ENCODE peak calls at places on chromosomes 6 and 20, in six cellular contexts. One of them, this sample, is unnamed.

GRCh38 chr6:56713285-56713684 is 70.6 kb upstream of the DST start:
- DNase-seq in pancreas: no peak
- DNase-seq in IMR-90: peak
- DNase-seq in fibroblast of pulmonary artery: peak
- DNase-seq in GM12865: peak
- DNase-seq in A549: no peak
- DNase-seq in this sample: no peak

GRCh38 chr6:30735668-30736314 is 6.7 kb downstream of the FLOT1 start:
- DNase-seq in pancreas: no peak
- DNase-seq in IMR-90: no peak
- DNase-seq in fibroblast of pulmonary artery: no peak
- DNase-seq in GM12865: peak
- DNase-seq in A549: no peak
- DNase-seq in this sample: peak

GRCh38 chr6:133242761-133243590 is 1.8 kb downstream of the EYA4 start:
- DNase-seq in pancreas: no peak
- DNase-seq in IMR-90: peak
- DNase-seq in fibroblast of pulmonary artery: no peak
- DNase-seq in GM12865: no peak
- DNase-seq in A549: no peak
- DNase-seq in this sample: peak

GRCh38 chr6:159693894-159694545 is 979 bp upstream of the SOD2 start:
- DNase-seq in pancreas: peak
- DNase-seq in IMR-90: peak
- DNase-seq in fibroblast of pulmonary artery: peak
- DNase-seq in GM12865: peak
- DNase-seq in A549: no peak
- DNase-seq in this sample: peak

GRCh38 chr6:142804490-142804889 is 140.5 kb downstream of the HIVEP2 start:
- DNase-seq in pancreas: no peak
- DNase-seq in IMR-90: no peak
- DNase-seq in fibroblast of pulmonary artery: no peak
- DNase-seq in GM12865: no peak
- DNase-seq in A549: no peak
- DNase-seq in this sample: no peak

GRCh38 chr20:1297486-1297885 is 31.4 kb downstream of the SNPH start:
- DNase-seq in pancreas: no peak
- DNase-seq in IMR-90: no peak
- DNase-seq in fibroblast of pulmonary artery: no peak
- DNase-seq in GM12865: no peak
- DNase-seq in A549: no peak
- DNase-seq in this sample: no peak

GRCh38 chr6:155121699-155122098 is 126.6 kb downstream of the TIAM2 start:
- DNase-seq in pancreas: no peak
- DNase-seq in IMR-90: no peak
- DNase-seq in fibroblast of pulmonary artery: no peak
- DNase-seq in GM12865: no peak
- DNase-seq in A549: no peak
- DNase-seq in this sample: no peak

GRCh38 chr20:59938696-59939051 is 1.4 kb downstream of the PPP1R3D start:
- DNase-seq in pancreas: peak
- DNase-seq in IMR-90: peak
- DNase-seq in fibroblast of pulmonary artery: no peak
- DNase-seq in GM12865: peak
- DNase-seq in A549: no peak
- DNase-seq in this sample: no peak

GRCh38 chr6:32152414-32153251 is 894 bp upstream of the PRRT1 start:
- DNase-seq in pancreas: no peak
- DNase-seq in IMR-90: peak
- DNase-seq in fibroblast of pulmonary artery: peak
- DNase-seq in GM12865: no peak
- DNase-seq in A549: no peak
- DNase-seq in this sample: no peak

GRCh38 chr20:7650481-7650880 is 289.8 kb downstream of the HAO1 start:
- DNase-seq in pancreas: no peak
- DNase-seq in IMR-90: no peak
- DNase-seq in fibroblast of pulmonary artery: peak
- DNase-seq in GM12865: no peak
- DNase-seq in A549: no peak
- DNase-seq in this sample: no peak

GRCh38 chr20:13736792-13737191 is 47.9 kb downstream of the ESF1 start:
- DNase-seq in pancreas: no peak
- DNase-seq in IMR-90: peak
- DNase-seq in fibroblast of pulmonary artery: peak
- DNase-seq in GM12865: no peak
- DNase-seq in A549: no peak
- DNase-seq in this sample: no peak

GRCh38 chr20:57124800-57125399 is 141.5 kb downstream of the BMP7 start:
- DNase-seq in pancreas: no peak
- DNase-seq in IMR-90: no peak
- DNase-seq in fibroblast of pulmonary artery: no peak
- DNase-seq in GM12865: peak
- DNase-seq in A549: no peak
- DNase-seq in this sample: no peak

GRCh38 chr20:45080867-45081616 is 19.9 kb downstream of the KCNS1 start:
- DNase-seq in pancreas: no peak
- DNase-seq in IMR-90: peak
- DNase-seq in fibroblast of pulmonary artery: peak
- DNase-seq in GM12865: no peak
- DNase-seq in A549: no peak
- DNase-seq in this sample: no peak

GRCh38 chr6:294656-295565 is 2.6 kb downstream of the DUSP22 start:
- DNase-seq in pancreas: no peak
- DNase-seq in IMR-90: no peak
- DNase-seq in fibroblast of pulmonary artery: no peak
- DNase-seq in GM12865: peak
- DNase-seq in A549: no peak
- DNase-seq in this sample: no peak

GRCh38 chr20:51540585-51540984 is 1.9 kb downstream of the NFATC2 start:
- DNase-seq in pancreas: no peak
- DNase-seq in IMR-90: no peak
- DNase-seq in fibroblast of pulmonary artery: no peak
- DNase-seq in GM12865: no peak
- DNase-seq in A549: no peak
- DNase-seq in this sample: no peak

GRCh38 chr6:111710439-111710838 is 104.8 kb upstream of the TRAF3IP2 start:
- DNase-seq in pancreas: no peak
- DNase-seq in IMR-90: no peak
- DNase-seq in fibroblast of pulmonary artery: no peak
- DNase-seq in GM12865: no peak
- DNase-seq in A549: no peak
- DNase-seq in this sample: no peak

GRCh38 chr6:111709201-111709600 is 103.5 kb upstream of the TRAF3IP2 start:
- DNase-seq in pancreas: no peak
- DNase-seq in IMR-90: no peak
- DNase-seq in fibroblast of pulmonary artery: no peak
- DNase-seq in GM12865: no peak
- DNase-seq in A549: no peak
- DNase-seq in this sample: no peak

GRCh38 chr6:111711476-111711875 is 105.8 kb upstream of the TRAF3IP2 start:
- DNase-seq in pancreas: no peak
- DNase-seq in IMR-90: no peak
- DNase-seq in fibroblast of pulmonary artery: no peak
- DNase-seq in GM12865: no peak
- DNase-seq in A549: no peak
- DNase-seq in this sample: no peak

GRCh38 chr6:111710911-111711310 is 105.2 kb upstream of the TRAF3IP2 start:
- DNase-seq in pancreas: no peak
- DNase-seq in IMR-90: no peak
- DNase-seq in fibroblast of pulmonary artery: no peak
- DNase-seq in GM12865: no peak
- DNase-seq in A549: no peak
- DNase-seq in this sample: no peak

DNA sequence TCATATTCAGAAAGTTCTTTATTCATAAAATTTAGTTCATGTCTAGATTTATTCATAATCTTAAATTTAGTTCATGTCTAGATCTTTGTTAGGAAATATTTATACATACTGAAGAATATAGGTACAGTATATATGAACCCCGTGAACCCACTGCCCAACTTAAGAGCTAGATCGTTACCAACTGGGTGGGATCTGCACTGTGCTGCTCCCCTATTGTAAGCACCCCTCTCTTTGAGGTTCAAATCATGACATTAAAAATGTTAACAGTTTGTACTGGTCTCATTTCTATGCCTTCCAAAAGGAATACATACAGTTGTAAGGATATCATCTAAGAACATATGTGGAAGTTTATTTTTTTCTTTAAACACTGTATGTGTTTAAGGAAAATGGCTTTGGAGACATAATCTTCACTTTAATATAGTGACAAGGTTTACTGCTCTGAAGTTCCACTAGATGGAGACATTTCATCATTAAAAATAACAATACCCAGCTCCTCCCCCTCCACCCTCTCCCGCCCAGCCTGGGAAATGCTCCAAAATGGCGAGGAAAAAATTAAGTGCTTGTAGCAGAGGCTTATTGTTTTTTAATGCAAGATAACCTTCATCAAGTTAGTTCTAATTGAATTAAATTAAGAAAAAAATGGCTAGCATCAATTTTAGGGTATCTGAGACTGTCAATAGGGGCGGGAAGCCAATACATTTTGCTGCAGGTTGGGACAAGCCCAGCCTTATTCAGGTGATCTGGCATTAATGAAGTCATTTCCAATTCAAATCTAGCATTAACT is 104.1 kb upstream of the TRAF3IP2 start:
- DNase-seq in pancreas: peak
- DNase-seq in IMR-90: peak
- DNase-seq in fibroblast of pulmonary artery: peak
- DNase-seq in GM12865: peak
- DNase-seq in A549: peak
- DNase-seq in this sample: peak
- TF ChIP-seq CTCF in pancreas: peak
- TF ChIP-seq CTCF in IMR-90: peak
- TF ChIP-seq CTCF in fibroblast of pulmonary artery: peak
- TF ChIP-seq CTCF in GM12865: peak
- TF ChIP-seq CTCF in A549: peak
- TF ChIP-seq CTCF in this sample: peak

DNA sequence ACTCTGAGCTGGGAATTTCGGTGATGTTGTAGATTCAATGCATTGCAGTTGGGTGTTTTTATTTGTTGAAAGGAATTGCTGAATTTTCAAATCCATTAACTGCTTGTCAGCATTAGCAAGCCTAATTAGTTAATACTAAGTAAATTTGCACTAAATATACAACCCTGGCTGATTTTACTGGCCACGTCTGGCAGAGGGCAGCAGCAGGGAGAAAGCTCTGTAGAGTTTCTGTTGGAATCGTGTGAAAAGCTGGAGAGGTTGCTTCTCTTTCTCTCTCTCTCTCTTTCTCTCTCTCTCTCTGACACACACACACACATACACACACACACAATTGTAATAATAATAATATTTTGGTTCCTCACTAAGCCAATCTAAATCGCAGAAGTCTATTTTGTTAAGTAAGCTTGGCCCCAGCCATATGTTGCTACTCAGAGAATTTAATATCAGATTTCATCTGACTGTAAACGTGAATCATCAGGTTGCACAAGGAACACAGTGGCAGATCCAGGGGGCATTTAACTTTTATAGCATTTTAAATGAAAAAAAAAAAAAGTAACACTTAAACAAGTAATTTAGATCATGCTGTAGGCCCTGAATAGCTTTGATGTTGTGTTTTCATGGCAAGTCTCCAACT is 289.5 kb downstream of the ESR1 start:
- DNase-seq in pancreas: no peak
- DNase-seq in IMR-90: peak
- DNase-seq in fibroblast of pulmonary artery: peak
- DNase-seq in GM12865: no peak
- DNase-seq in A549: no peak
- DNase-seq in this sample: no peak
- TF ChIP-seq CTCF in pancreas: no peak
- TF ChIP-seq CTCF in IMR-90: peak
- TF ChIP-seq CTCF in fibroblast of pulmonary artery: peak
- TF ChIP-seq CTCF in GM12865: no peak
- TF ChIP-seq CTCF in A549: no peak
- TF ChIP-seq CTCF in this sample: no peak

GRCh38 chr20:37992802-37993538 is 40.3 kb downstream of the TTI1 start:
- DNase-seq in pancreas: no peak
- DNase-seq in IMR-90: peak
- DNase-seq in fibroblast of pulmonary artery: peak
- DNase-seq in GM12865: peak
- DNase-seq in A549: peak
- DNase-seq in this sample: peak
- TF ChIP-seq CTCF in pancreas: peak
- TF ChIP-seq CTCF in IMR-90: peak
- TF ChIP-seq CTCF in fibroblast of pulmonary artery: peak
- TF ChIP-seq CTCF in GM12865: peak
- TF ChIP-seq CTCF in A549: peak
- TF ChIP-seq CTCF in this sample: peak

GRCh38 chr20:36908603-36909002 is 32.7 kb downstream of the TLDC2 start:
- DNase-seq in pancreas: no peak
- DNase-seq in IMR-90: no peak
- DNase-seq in fibroblast of pulmonary artery: no peak
- DNase-seq in GM12865: peak
- DNase-seq in A549: no peak
- DNase-seq in this sample: peak
- TF ChIP-seq CTCF in pancreas: no peak
- TF ChIP-seq CTCF in IMR-90: no peak
- TF ChIP-seq CTCF in fibroblast of pulmonary artery: no peak
- TF ChIP-seq CTCF in GM12865: no peak
- TF ChIP-seq CTCF in A549: no peak
- TF ChIP-seq CTCF in this sample: no peak

DNA sequence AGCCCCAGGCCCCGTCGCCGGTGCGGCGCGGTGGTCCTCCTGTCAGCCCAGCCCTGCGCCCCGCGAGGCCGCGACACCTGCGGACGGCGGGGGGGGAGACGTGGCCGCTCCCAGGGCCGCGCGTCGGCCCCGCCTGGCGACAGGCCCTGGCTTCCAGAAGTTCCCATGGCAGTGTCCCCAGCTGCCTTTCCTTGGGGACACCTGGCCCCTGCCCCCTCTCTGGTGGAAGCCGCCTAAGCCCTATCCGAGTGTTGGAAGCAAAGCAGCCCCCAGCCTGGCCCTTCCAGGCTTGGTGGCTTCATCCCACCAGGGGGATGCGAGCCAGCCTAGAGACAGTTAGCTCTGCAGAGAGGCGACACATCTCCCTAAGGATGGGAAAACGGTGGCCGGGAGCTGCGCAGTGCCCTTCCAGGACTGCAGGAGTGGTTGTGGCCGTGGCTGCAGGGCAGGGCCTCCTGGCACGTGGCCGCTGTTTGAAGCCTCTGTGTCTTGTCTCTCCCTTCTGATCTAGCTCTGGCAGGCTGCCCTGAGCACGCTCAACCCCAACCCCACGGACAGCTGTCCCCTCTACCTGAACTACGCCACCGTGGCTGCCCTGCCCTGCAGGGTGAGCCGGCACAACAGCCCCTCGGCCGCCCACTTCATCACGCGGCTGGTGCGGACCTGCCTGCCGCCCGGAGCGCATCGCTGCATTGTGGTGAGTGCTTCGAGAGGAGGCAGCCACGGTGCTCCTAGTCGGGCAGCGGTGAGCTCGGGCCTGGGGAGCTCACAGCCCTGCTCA is 816 bp downstream of the NPEPL1 start:
- DNase-seq in pancreas: no peak
- DNase-seq in IMR-90: no peak
- DNase-seq in fibroblast of pulmonary artery: no peak
- DNase-seq in GM12865: peak
- DNase-seq in A549: peak
- DNase-seq in this sample: no peak
- TF ChIP-seq CTCF in pancreas: no peak
- TF ChIP-seq CTCF in IMR-90: no peak
- TF ChIP-seq CTCF in fibroblast of pulmonary artery: no peak
- TF ChIP-seq CTCF in GM12865: no peak
- TF ChIP-seq CTCF in A549: no peak
- TF ChIP-seq CTCF in this sample: no peak

This sample was measured in GM13977.